ENCODE peak calls at places on chromosomes 5 and 9, in four cellular contexts. R, A, I and M are unnamed samples.

GRCh38 chr9:79266986-79267385 is 304.8 kb upstream of the TLE4 start:
- DNase-seq in I (no peak), R (no peak), A (no peak), M (no peak)

GRCh38 chr5:8641796-8642505 is 773.0 kb downstream of the MTRR start:
- DNase-seq in A (no peak), R (no peak), I (no peak), M (no peak)

GRCh38 chr5:89697581-89697980 is 712.0 kb downstream of the CETN3 start:
- DNase-seq in A (no peak), I (no peak), R (peak; percentile 70), M (no peak)

GRCh38 chr5:27598576-27598975 is 560.2 kb upstream of the CDH9 start:
- DNase-seq in I (no peak), A (no peak), R (no peak), M (no peak)

GRCh38 chr9:547309-547708 is 294.2 kb upstream of the DMRT1 start:
- DNase-seq in A (no peak), R (no peak), I (no peak), M (no peak)

GRCh38 chr9:88722753-88723152 is 187.8 kb downstream of the NXNL2 start:
- DNase-seq in R (peak; percentile 47), I (no peak), A (peak; percentile 51), M (no peak)

GRCh38 chr5:179261301-179262125 is 83.7 kb downstream of the ADAMTS2 start:
- DNase-seq in I (peak; percentile 58), R (peak; percentile 3), A (peak; percentile 72), M (peak; percentile 57)

GRCh38 chr9:113463418-113464285 is at the start of gene RGS3:
- DNase-seq in R (peak; percentile 79), I (peak; percentile 77), A (peak; percentile 48), M (peak; percentile 89)

GRCh38 chr9:96318921-96319560 is 17.1 kb upstream of the HSD17B3 start:
- DNase-seq in A (no peak), I (no peak), R (no peak), M (no peak)

GRCh38 chr5:23445573-23445972 is 61.8 kb upstream of the PRDM9 start:
- DNase-seq in I (no peak), A (no peak), R (peak; percentile 27), M (no peak)

GRCh38 chr9:99818439-99818992 is 3.2 kb upstream of the NR4A3 start:
- DNase-seq in I (no peak), R (no peak), A (no peak), M (no peak)

GRCh38 chr9:136511670-136512592 is 29.1 kb upstream of the SEC16A start:
- DNase-seq in I (peak; percentile 79), A (no peak), R (no peak), M (no peak)

GRCh38 chr9:128718475-128718874 is 5.5 kb downstream of the ZDHHC12 start:
- DNase-seq in I (peak; percentile 39), A (no peak), R (no peak), M (no peak)

GRCh38 chr9:134957945-134958227 is 40.2 kb upstream of the FCN1 start:
- DNase-seq in A (no peak), R (no peak), I (no peak), M (no peak)

GRCh38 chr9:13013976-13014375 is 239.2 kb downstream of the LURAP1L start:
- DNase-seq in R (no peak), A (no peak), I (no peak), M (no peak)

GRCh38 chr5:128962211-128962610 is 3.1 kb upstream of the SLC27A6 start:
- DNase-seq in I (no peak), R (no peak), A (no peak), M (no peak)

GRCh38 chr5:151793358-151793757 is 21.6 kb downstream of the G3BP1 start:
- DNase-seq in A (no peak), I (no peak), R (no peak), M (no peak)

GRCh38 chr5:6235726-6236125 is 142.6 kb downstream of the MED10 start:
- DNase-seq in R (no peak), A (no peak), I (no peak), M (no peak)

GRCh38 chr5:124895236-124895635 is 148.8 kb upstream of the ZNF608 start:
- DNase-seq in R (no peak), A (no peak), I (no peak), M (no peak)

GRCh38 chr5:76765249-76765648 is 49.3 kb downstream of the F2R start:
- DNase-seq in A (no peak), R (peak; percentile 40), I (no peak), M (no peak)

GRCh38 chr9:100170556-100170955 is 71.5 kb downstream of the INVS start:
- DNase-seq in A (no peak), R (peak; percentile 68), I (no peak), M (no peak)

GRCh38 chr5:6358434-6358820 is 19.9 kb downstream of the MED10 start:
- DNase-seq in A (no peak), R (no peak), I (no peak), M (no peak)

GRCh38 chr5:52743970-52744369 is 43.7 kb upstream of the ITGA1 start:
- DNase-seq in I (no peak), A (no peak), R (no peak), M (no peak)

GRCh38 chr5:53067641-53068040 is 41.9 kb downstream of the MOCS2 start:
- DNase-seq in I (no peak), A (no peak), R (no peak), M (no peak)

GRCh38 chr5:154618696-154619095 is 136.5 kb upstream of the LARP1 start:
- DNase-seq in I (no peak), A (no peak), R (no peak), M (no peak)

GRCh38 chr5:52693279-52693678 is 94.4 kb upstream of the ITGA1 start:
- DNase-seq in I (peak; percentile 49), A (no peak), R (peak; percentile 49), M (no peak)

GRCh38 chr5:159038907-159039306 is 60.8 kb downstream of the EBF1 start:
- DNase-seq in A (no peak), R (no peak), I (no peak), M (no peak)

GRCh38 chr5:15320896-15321295 is 179.1 kb upstream of the FBXL7 start:
- DNase-seq in A (no peak), R (no peak), I (no peak), M (no peak)

GRCh38 chr5:321726-322251 is 275 bp downstream of the AHRR start:
- DNase-seq in I (peak; percentile 47), A (no peak), R (no peak), M (peak; percentile 65)

GRCh38 chr9:134561427-134562145 is 80.0 kb upstream of the COL5A1 start:
- DNase-seq in I (no peak), A (no peak), R (no peak), M (peak; percentile 12)

GRCh38 chr5:73733219-73733618 is 107.2 kb downstream of the ARHGEF28 start:
- DNase-seq in R (no peak), A (no peak), I (no peak), M (no peak)

GRCh38 chr5:102826629-102827028 is 71.5 kb downstream of the PAM start:
- DNase-seq in R (peak; percentile 47), A (no peak), I (no peak), M (no peak)

GRCh38 chr5:143491644-143492043 is 88.2 kb upstream of the NR3C1 start:
- DNase-seq in I (no peak), R (no peak), A (no peak), M (no peak)

GRCh38 chr5:116507051-116507537 is 67.5 kb downstream of the SEMA6A start:
- DNase-seq in A (no peak), I (no peak), R (no peak), M (no peak)

GRCh38 chr9:7894231-7894630 is 94.7 kb upstream of the DMAC1 start:
- DNase-seq in I (no peak), A (no peak), R (no peak), M (no peak)

GRCh38 chr5:73899055-73899454 is 273.1 kb downstream of the ARHGEF28 start:
- DNase-seq in I (no peak), A (no peak), R (no peak), M (no peak)

GRCh38 chr5:74415695-74416102 is 224.8 kb downstream of the ENC1 start:
- DNase-seq in A (no peak), R (no peak), I (no peak), M (no peak)

GRCh38 chr5:154287136-154287535 is 96.6 kb downstream of the GALNT10 start:
- DNase-seq in A (peak; percentile 27), I (no peak), R (peak; percentile 89), M (peak; percentile 69)

GRCh38 chr5:126552614-126553013 is 42.4 kb downstream of the ALDH7A1 start:
- DNase-seq in I (no peak), A (no peak), R (no peak), M (no peak)

GRCh38 chr9:126080641-126081040 is 246.0 kb upstream of the MVB12B start:
- DNase-seq in R (no peak), I (no peak), A (no peak), M (no peak)

GRCh38 chr9:126084696-126085095 is 241.9 kb upstream of the MVB12B start:
- DNase-seq in A (no peak), R (no peak), I (no peak), M (no peak)

GRCh38 chr9:126081746-126082145 is 244.9 kb upstream of the MVB12B start:
- DNase-seq in I (no peak), R (no peak), A (no peak), M (no peak)
- H3K4me1 ChIP-seq in I (no peaks in the 10 kb centered on the region), R (no peaks in the 10 kb centered on the region), A (no peaks in the 10 kb centered on the region), M (no peaks in the 10 kb centered on the region)

GRCh38 chr9:38023661-38024035 is 45.4 kb downstream of the SHB start:
- DNase-seq in I (no peak), A (no peak), R (no peak), M (no peak)

GRCh38 chr9:38026021-38026809 is 42.8 kb downstream of the SHB start:
- DNase-seq in A (peak; percentile 55), I (peak; percentile 58), R (peak; percentile 82), M (no peak)

GRCh38 chr9:38026840-38027527 is 42.0 kb downstream of the SHB start:
- DNase-seq in A (no peak), R (no peak), I (no peak), M (no peak)

GRCh38 chr9:38024036-38024681 is 44.9 kb downstream of the SHB start:
- DNase-seq in R (no peak), I (peak; percentile 84), A (no peak), M (peak; percentile 79)

DNA sequence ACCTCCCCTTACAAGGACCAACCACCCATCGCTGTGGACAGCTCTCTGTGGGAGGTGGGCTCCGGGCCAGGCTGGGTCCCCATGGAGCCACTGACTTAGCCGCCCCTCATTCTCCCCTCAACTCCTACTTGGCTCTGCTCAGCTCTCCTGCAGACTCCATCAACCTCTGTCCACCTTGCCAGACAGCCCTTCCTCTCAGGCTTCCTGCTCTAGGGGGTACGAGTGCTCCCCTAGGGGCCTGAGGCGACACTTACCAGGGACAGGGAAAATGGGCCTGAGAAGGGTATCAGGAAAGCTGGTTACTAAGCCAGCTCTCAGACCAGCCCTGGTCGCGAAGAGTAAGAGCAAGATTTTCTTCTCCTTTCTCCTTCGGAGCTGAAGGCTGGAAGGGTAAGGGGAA is 43.9 kb downstream of the SHB start:
- DNase-seq in R (no peak), A (no peak), I (no peak), M (no peak)
- H3K4me1 ChIP-seq in R (peaks cover 82% of the 10 kb centered on the region), A (peaks cover 47% of the 10 kb centered on the region), I (peaks cover 51% of the 10 kb centered on the region), M (peaks cover 60% of the 10 kb centered on the region)

GRCh38 chr9:6008169-6008979 is 7.0 kb downstream of the RANBP6 start:
- DNase-seq in R (peak; percentile 93), I (peak; percentile 96), A (peak; percentile 97), M (peak; percentile 94)
- H3K4me1 ChIP-seq in R (peaks cover 43% of the 10 kb centered on the region), I (peaks cover 58% of the 10 kb centered on the region), A (no peaks in the 10 kb centered on the region), M (peaks cover 37% of the 10 kb centered on the region)

DNA sequence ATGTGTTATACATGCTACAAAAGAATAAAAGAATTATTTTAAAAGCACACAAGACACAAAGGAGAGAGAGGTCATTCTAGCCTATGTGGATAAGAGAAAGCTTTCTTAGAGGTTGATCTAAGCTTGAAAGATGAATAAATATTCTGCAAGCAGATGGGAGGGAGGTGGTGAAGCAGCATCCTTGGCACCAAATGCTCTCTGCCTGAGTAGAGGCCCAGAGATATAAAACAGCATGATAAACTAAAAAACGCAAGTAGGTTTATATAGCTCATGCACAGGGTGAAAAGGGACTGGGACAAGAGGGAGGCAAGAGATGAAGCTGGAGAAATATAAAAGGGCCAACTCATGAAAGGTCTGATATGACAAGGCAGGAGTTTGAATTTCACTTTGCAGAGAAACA is 283.2 kb upstream of the POU5F2 start:
- DNase-seq in I (no peak), A (no peak), R (no peak), M (no peak)
- H3K4me1 ChIP-seq in I (no peaks in the 10 kb centered on the region), A (no peaks in the 10 kb centered on the region), R (peaks cover 22% of the 10 kb centered on the region), M (no peaks in the 10 kb centered on the region)